ENCODE peak calls at places on chromosomes 13 and 19, in nine cellular contexts. One of them, this sample, is unnamed.
A peak's percentile ranks its signal among the peaks of the same experiment; 100 is the strongest.

GRCh38 chr19:6737873-6738725 is 719 bp upstream of the GPR108 start:
- DNase-seq in lower lobe of right lung: peak; percentile 96
- DNase-seq in left lung: peak; percentile 95
- DNase-seq in DND-41: peak; percentile 90
- DNase-seq in epithelial cell of esophagus: peak; percentile 90
- DNase-seq in dorsolateral prefrontal cortex: peak; percentile 82
- DNase-seq in uterus: peak; percentile 99
- DNase-seq in esophagus squamous epithelium: no peak
- DNase-seq in HFF-Myc: no peak
- DNase-seq in this sample: no peak

GRCh38 chr13:74246398-74246975 is 112.3 kb upstream of the KLF12 start:
- DNase-seq in HFF-Myc: no peak
- DNase-seq in lower lobe of right lung: no peak
- DNase-seq in dorsolateral prefrontal cortex: no peak
- DNase-seq in epithelial cell of esophagus: no peak
- DNase-seq in DND-41: no peak
- DNase-seq in esophagus squamous epithelium: no peak
- DNase-seq in left lung: no peak
- DNase-seq in uterus: no peak
- DNase-seq in this sample: peak; percentile 84

GRCh38 chr13:42474954-42475353 is 99.0 kb upstream of the TNFSF11 start:
- DNase-seq in epithelial cell of esophagus: no peak
- DNase-seq in uterus: no peak
- DNase-seq in left lung: no peak
- DNase-seq in esophagus squamous epithelium: no peak
- DNase-seq in DND-41: peak; percentile 36
- DNase-seq in dorsolateral prefrontal cortex: no peak
- DNase-seq in lower lobe of right lung: no peak
- DNase-seq in HFF-Myc: no peak
- DNase-seq in this sample: no peak

GRCh38 chr19:13981467-13981866 is 24.7 kb downstream of the RFX1 start:
- DNase-seq in dorsolateral prefrontal cortex: no peak
- DNase-seq in epithelial cell of esophagus: no peak
- DNase-seq in DND-41: no peak
- DNase-seq in lower lobe of right lung: no peak
- DNase-seq in left lung: no peak
- DNase-seq in esophagus squamous epithelium: no peak
- DNase-seq in HFF-Myc: no peak
- DNase-seq in uterus: no peak
- DNase-seq in this sample: no peak

GRCh38 chr19:8638078-8638619 is 7.7 kb downstream of the NFILZ start:
- DNase-seq in epithelial cell of esophagus: no peak
- DNase-seq in esophagus squamous epithelium: no peak
- DNase-seq in dorsolateral prefrontal cortex: no peak
- DNase-seq in HFF-Myc: no peak
- DNase-seq in DND-41: no peak
- DNase-seq in uterus: no peak
- DNase-seq in left lung: peak; percentile 50
- DNase-seq in lower lobe of right lung: peak; percentile 71
- DNase-seq in this sample: no peak

GRCh38 chr13:113669231-113669870 is 2.3 kb downstream of the GRK1 start:
- DNase-seq in epithelial cell of esophagus: no peak
- DNase-seq in HFF-Myc: no peak
- DNase-seq in left lung: peak; percentile 7
- DNase-seq in lower lobe of right lung: peak; percentile 14
- DNase-seq in uterus: peak; percentile 6
- DNase-seq in esophagus squamous epithelium: no peak
- DNase-seq in DND-41: no peak
- DNase-seq in dorsolateral prefrontal cortex: peak; percentile 16
- DNase-seq in this sample: no peak

GRCh38 chr19:47275866-47276461 is 1.3 kb downstream of the INAFM1 start:
- DNase-seq in esophagus squamous epithelium: no peak
- DNase-seq in lower lobe of right lung: peak; percentile 51
- DNase-seq in uterus: peak; percentile 76
- DNase-seq in DND-41: no peak
- DNase-seq in dorsolateral prefrontal cortex: no peak
- DNase-seq in HFF-Myc: no peak
- DNase-seq in epithelial cell of esophagus: no peak
- DNase-seq in left lung: peak; percentile 59
- DNase-seq in this sample: no peak

GRCh38 chr13:101127741-101128353 is 288.5 kb downstream of the NALCN start:
- DNase-seq in HFF-Myc: peak; percentile 19
- DNase-seq in left lung: no peak
- DNase-seq in DND-41: peak; percentile 26
- DNase-seq in epithelial cell of esophagus: peak; percentile 65
- DNase-seq in dorsolateral prefrontal cortex: no peak
- DNase-seq in esophagus squamous epithelium: no peak
- DNase-seq in uterus: no peak
- DNase-seq in lower lobe of right lung: no peak
- DNase-seq in this sample: no peak

GRCh38 chr13:110390572-110390971 is 83.5 kb downstream of the COL4A2 start:
- DNase-seq in HFF-Myc: peak; percentile 92
- DNase-seq in DND-41: no peak
- DNase-seq in left lung: no peak
- DNase-seq in esophagus squamous epithelium: no peak
- DNase-seq in dorsolateral prefrontal cortex: no peak
- DNase-seq in uterus: peak; percentile 16
- DNase-seq in lower lobe of right lung: no peak
- DNase-seq in epithelial cell of esophagus: peak; percentile 87
- DNase-seq in this sample: no peak

GRCh38 chr13:110387451-110388140 is 80.5 kb downstream of the COL4A2 start:
- DNase-seq in left lung: no peak
- DNase-seq in DND-41: no peak
- DNase-seq in lower lobe of right lung: no peak
- DNase-seq in HFF-Myc: no peak
- DNase-seq in esophagus squamous epithelium: no peak
- DNase-seq in epithelial cell of esophagus: peak; percentile 57
- DNase-seq in uterus: peak; percentile 85
- DNase-seq in dorsolateral prefrontal cortex: no peak
- DNase-seq in this sample: no peak

GRCh38 chr13:110391273-110391672 is 84.2 kb downstream of the COL4A2 start:
- DNase-seq in lower lobe of right lung: no peak
- DNase-seq in dorsolateral prefrontal cortex: no peak
- DNase-seq in HFF-Myc: no peak
- DNase-seq in epithelial cell of esophagus: no peak
- DNase-seq in uterus: peak; percentile 11
- DNase-seq in left lung: no peak
- DNase-seq in esophagus squamous epithelium: no peak
- DNase-seq in DND-41: no peak
- DNase-seq in this sample: no peak

GRCh38 chr13:110392510-110393233 is 85.6 kb downstream of the COL4A2 start:
- DNase-seq in dorsolateral prefrontal cortex: no peak
- DNase-seq in uterus: peak; percentile 11
- DNase-seq in HFF-Myc: no peak
- DNase-seq in DND-41: no peak
- DNase-seq in left lung: no peak
- DNase-seq in lower lobe of right lung: no peak
- DNase-seq in esophagus squamous epithelium: no peak
- DNase-seq in epithelial cell of esophagus: no peak
- DNase-seq in this sample: no peak

GRCh38 chr13:110388141-110388943 is 81.3 kb downstream of the COL4A2 start:
- DNase-seq in esophagus squamous epithelium: no peak
- DNase-seq in lower lobe of right lung: peak; percentile 56
- DNase-seq in uterus: peak; percentile 83
- DNase-seq in left lung: no peak
- DNase-seq in epithelial cell of esophagus: peak; percentile 67
- DNase-seq in dorsolateral prefrontal cortex: no peak
- DNase-seq in HFF-Myc: no peak
- DNase-seq in DND-41: no peak
- DNase-seq in this sample: no peak
- TF ChIP-seq CTCF in esophagus squamous epithelium: no peak
- TF ChIP-seq CTCF in lower lobe of right lung: no peak
- TF ChIP-seq CTCF in uterus: no peak
- TF ChIP-seq CTCF in left lung: no peak
- TF ChIP-seq CTCF in epithelial cell of esophagus: no peak
- TF ChIP-seq CTCF in dorsolateral prefrontal cortex: no peak
- TF ChIP-seq CTCF in HFF-Myc: no peak
- TF ChIP-seq CTCF in DND-41: no peak
- TF ChIP-seq CTCF in this sample: no peak

GRCh38 chr19:12779162-12779993 is 4.0 kb upstream of the HOOK2 start:
- DNase-seq in uterus: peak; percentile 69
- DNase-seq in left lung: peak; percentile 75
- DNase-seq in dorsolateral prefrontal cortex: no peak
- DNase-seq in DND-41: peak; percentile 37
- DNase-seq in esophagus squamous epithelium: no peak
- DNase-seq in HFF-Myc: no peak
- DNase-seq in lower lobe of right lung: no peak
- DNase-seq in epithelial cell of esophagus: no peak
- DNase-seq in this sample: peak; percentile 89
- TF ChIP-seq CTCF in uterus: no peak
- TF ChIP-seq CTCF in left lung: no peak
- TF ChIP-seq CTCF in dorsolateral prefrontal cortex: no peak
- TF ChIP-seq CTCF in DND-41: peak; percentile 31
- TF ChIP-seq CTCF in esophagus squamous epithelium: no peak
- TF ChIP-seq CTCF in HFF-Myc: no peak
- TF ChIP-seq CTCF in lower lobe of right lung: no peak
- TF ChIP-seq CTCF in epithelial cell of esophagus: no peak
- TF ChIP-seq CTCF in this sample: peak; percentile 17

GRCh38 chr13:97751477-97751876 is 202.0 kb upstream of the IPO5 start:
- DNase-seq in dorsolateral prefrontal cortex: no peak
- DNase-seq in esophagus squamous epithelium: no peak
- DNase-seq in HFF-Myc: no peak
- DNase-seq in uterus: no peak
- DNase-seq in DND-41: no peak
- DNase-seq in left lung: no peak
- DNase-seq in lower lobe of right lung: no peak
- DNase-seq in epithelial cell of esophagus: no peak
- DNase-seq in this sample: no peak

GRCh38 chr13:97758317-97758716 is 195.2 kb upstream of the IPO5 start:
- DNase-seq in left lung: no peak
- DNase-seq in DND-41: no peak
- DNase-seq in lower lobe of right lung: no peak
- DNase-seq in HFF-Myc: no peak
- DNase-seq in dorsolateral prefrontal cortex: no peak
- DNase-seq in uterus: no peak
- DNase-seq in epithelial cell of esophagus: no peak
- DNase-seq in esophagus squamous epithelium: no peak
- DNase-seq in this sample: no peak

GRCh38 chr13:97757807-97758206 is 195.7 kb upstream of the IPO5 start:
- DNase-seq in DND-41: no peak
- DNase-seq in esophagus squamous epithelium: no peak
- DNase-seq in epithelial cell of esophagus: no peak
- DNase-seq in HFF-Myc: no peak
- DNase-seq in dorsolateral prefrontal cortex: no peak
- DNase-seq in uterus: no peak
- DNase-seq in lower lobe of right lung: no peak
- DNase-seq in left lung: no peak
- DNase-seq in this sample: no peak

GRCh38 chr13:97753269-97753668 is 200.2 kb upstream of the IPO5 start:
- DNase-seq in lower lobe of right lung: no peak
- DNase-seq in left lung: no peak
- DNase-seq in HFF-Myc: no peak
- DNase-seq in uterus: no peak
- DNase-seq in dorsolateral prefrontal cortex: no peak
- DNase-seq in esophagus squamous epithelium: no peak
- DNase-seq in epithelial cell of esophagus: peak; percentile 11
- DNase-seq in DND-41: no peak
- DNase-seq in this sample: no peak

DNA sequence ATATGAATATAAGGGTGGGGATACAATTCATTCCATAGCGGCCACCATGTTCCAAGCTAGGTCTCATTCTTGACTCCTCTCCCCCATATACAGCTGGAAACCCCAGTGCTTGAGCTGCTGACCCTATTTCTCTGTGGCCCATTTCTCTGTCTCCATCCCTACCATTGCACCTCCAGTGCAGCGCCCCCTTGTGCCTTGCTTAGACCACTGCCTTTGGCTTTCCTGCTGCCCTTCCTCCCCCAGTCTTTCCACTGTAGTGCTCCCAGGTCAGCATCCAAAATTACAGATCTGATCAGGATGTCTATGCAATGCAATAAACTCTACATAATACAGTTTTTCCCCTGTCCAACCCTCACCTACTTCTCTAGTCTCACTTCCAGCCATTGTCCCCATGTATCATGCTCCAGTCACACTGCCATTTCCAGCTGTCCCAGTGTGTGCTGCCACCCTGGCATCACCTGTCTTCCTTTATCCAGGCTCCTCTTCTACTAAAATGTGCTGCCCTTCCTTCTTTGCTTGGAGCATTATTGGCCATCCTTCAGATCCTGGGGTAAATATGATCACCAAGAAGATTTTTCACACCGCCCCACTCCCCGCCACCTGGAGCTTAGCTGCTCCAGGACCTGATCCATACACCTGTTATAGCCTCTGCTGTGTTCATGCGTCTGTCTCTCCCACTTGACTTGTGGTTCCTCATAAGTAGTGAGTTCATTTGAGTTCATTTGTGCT is 199.4 kb upstream of the IPO5 start:
- DNase-seq in esophagus squamous epithelium: no peak
- DNase-seq in lower lobe of right lung: no peak
- DNase-seq in dorsolateral prefrontal cortex: no peak
- DNase-seq in epithelial cell of esophagus: no peak
- DNase-seq in uterus: no peak
- DNase-seq in HFF-Myc: no peak
- DNase-seq in DND-41: no peak
- DNase-seq in left lung: no peak
- DNase-seq in this sample: no peak
- TF ChIP-seq CTCF in esophagus squamous epithelium: no peak
- TF ChIP-seq CTCF in lower lobe of right lung: no peak
- TF ChIP-seq CTCF in dorsolateral prefrontal cortex: no peak
- TF ChIP-seq CTCF in epithelial cell of esophagus: no peak
- TF ChIP-seq CTCF in uterus: no peak
- TF ChIP-seq CTCF in HFF-Myc: peak; percentile 34
- TF ChIP-seq CTCF in DND-41: peak; percentile 25
- TF ChIP-seq CTCF in left lung: no peak
- TF ChIP-seq CTCF in this sample: no peak

GRCh38 chr19:34309368-34310138 is 55.2 kb downstream of the GARRE1 start:
- DNase-seq in DND-41: no peak
- DNase-seq in lower lobe of right lung: no peak
- DNase-seq in esophagus squamous epithelium: no peak
- DNase-seq in uterus: no peak
- DNase-seq in dorsolateral prefrontal cortex: no peak
- DNase-seq in left lung: no peak
- DNase-seq in epithelial cell of esophagus: no peak
- DNase-seq in HFF-Myc: no peak
- DNase-seq in this sample: no peak

GRCh38 chr19:34308381-34309367 is 54.3 kb downstream of the GARRE1 start:
- DNase-seq in epithelial cell of esophagus: no peak
- DNase-seq in uterus: no peak
- DNase-seq in left lung: no peak
- DNase-seq in HFF-Myc: no peak
- DNase-seq in dorsolateral prefrontal cortex: no peak
- DNase-seq in lower lobe of right lung: no peak
- DNase-seq in esophagus squamous epithelium: no peak
- DNase-seq in DND-41: no peak
- DNase-seq in this sample: no peak

GRCh38 chr19:34313188-34313587 is 51.8 kb upstream of the GPI start:
- DNase-seq in dorsolateral prefrontal cortex: no peak
- DNase-seq in epithelial cell of esophagus: peak; percentile 82
- DNase-seq in lower lobe of right lung: no peak
- DNase-seq in uterus: no peak
- DNase-seq in esophagus squamous epithelium: no peak
- DNase-seq in left lung: no peak
- DNase-seq in HFF-Myc: peak; percentile 6
- DNase-seq in DND-41: no peak
- DNase-seq in this sample: no peak

GRCh38 chr19:34306824-34307223 is 52.5 kb downstream of the GARRE1 start:
- DNase-seq in lower lobe of right lung: no peak
- DNase-seq in dorsolateral prefrontal cortex: no peak
- DNase-seq in DND-41: no peak
- DNase-seq in epithelial cell of esophagus: no peak
- DNase-seq in uterus: no peak
- DNase-seq in HFF-Myc: no peak
- DNase-seq in left lung: no peak
- DNase-seq in esophagus squamous epithelium: no peak
- DNase-seq in this sample: no peak

DNA sequence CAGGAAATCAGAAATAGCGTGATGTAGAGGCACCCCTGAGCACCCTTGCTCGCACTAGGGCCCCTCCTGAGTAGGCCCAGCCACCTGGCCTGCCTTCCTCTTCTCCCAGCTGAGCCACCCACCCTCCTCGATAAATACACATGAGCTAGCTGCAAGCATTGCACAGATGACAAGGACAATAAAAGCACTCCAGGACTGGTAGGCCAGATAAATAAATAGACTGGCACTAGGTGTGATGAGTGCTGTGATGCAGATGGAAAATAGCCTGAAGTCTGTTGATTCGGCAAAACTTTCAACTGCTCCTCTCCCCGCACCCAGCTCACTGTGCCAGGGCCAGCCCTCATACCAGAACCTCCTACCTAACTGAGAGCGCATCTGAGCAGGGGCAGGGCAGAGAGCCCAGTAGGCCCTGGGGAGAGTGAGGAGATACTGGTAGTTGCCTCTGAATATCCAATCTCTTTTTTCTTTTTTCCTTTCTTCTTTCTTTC is 54.5 kb upstream of the GPI start:
- DNase-seq in esophagus squamous epithelium: no peak
- DNase-seq in HFF-Myc: no peak
- DNase-seq in epithelial cell of esophagus: no peak
- DNase-seq in uterus: no peak
- DNase-seq in DND-41: no peak
- DNase-seq in lower lobe of right lung: no peak
- DNase-seq in left lung: no peak
- DNase-seq in dorsolateral prefrontal cortex: no peak
- DNase-seq in this sample: no peak
- TF ChIP-seq CTCF in esophagus squamous epithelium: no peak
- TF ChIP-seq CTCF in HFF-Myc: no peak
- TF ChIP-seq CTCF in epithelial cell of esophagus: no peak
- TF ChIP-seq CTCF in uterus: no peak
- TF ChIP-seq CTCF in DND-41: no peak
- TF ChIP-seq CTCF in lower lobe of right lung: no peak
- TF ChIP-seq CTCF in left lung: no peak
- TF ChIP-seq CTCF in dorsolateral prefrontal cortex: no peak
- TF ChIP-seq CTCF in this sample: no peak

This sample was measured in osteocyte.